ENCODE peak calls at places on chromosomes 3 and 15, in six cellular contexts. C is IMR-90; Q is CD8-positive, alpha-beta memory T cell; Z is ascending aorta; P is neuronal stem cell; L is heart right ventricle. A is an unnamed sample. For H3K27me3, the result is how much of the 10 kb centered on the place peaks cover.

GRCh38 chr3:172102123-172102882 is 62.9 kb downstream of the FNDC3B start:
- DNase-seq in C (no peak), Q (peak), Z (no peak), P (no peak), L (no peak), A (no peak)

GRCh38 chr3:143654906-143655305 is 193.4 kb downstream of the SLC9A9 start:
- DNase-seq in C (no peak), Q (no peak), Z (no peak), P (no peak), L (no peak), A (no peak)

GRCh38 chr3:195238626-195239118 is 32.3 kb downstream of the XXYLT1 start:
- DNase-seq in C (peak), Q (no peak), Z (no peak), P (no peak), L (no peak), A (peak)

GRCh38 chr3:2452249-2452648 is 353.6 kb downstream of the CNTN4 start:
- DNase-seq in C (no peak), Q (no peak), Z (no peak), P (no peak), L (no peak), A (no peak)

GRCh38 chr3:143040264-143040879 is 39.0 kb downstream of the U2SURP start:
- DNase-seq in C (peak), Q (no peak), Z (no peak), P (no peak), L (no peak), A (no peak)

GRCh38 chr3:177367783-177368182 is 170.5 kb upstream of the TBL1XR1 start:
- DNase-seq in C (no peak), Q (no peak), Z (no peak), P (no peak), L (no peak), A (no peak)

GRCh38 chr3:47283193-47283537 is 421 bp downstream of the KLHL18 start:
- DNase-seq in C (no peak), Q (no peak), Z (no peak), P (no peak), L (no peak), A (no peak)

GRCh38 chr3:45026038-45026437 is at the start of gene CLEC3B:
- DNase-seq in C (peak), Q (no peak), Z (no peak), P (no peak), L (peak), A (peak)

GRCh38 chr15:40872791-40873526 is 1.1 kb downstream of the RHOV start:
- DNase-seq in C (no peak), Q (no peak), Z (no peak), P (no peak), L (no peak), A (no peak)

GRCh38 chr3:61250784-61251173 is 473 bp downstream of the FHIT start:
- DNase-seq in C (no peak), Q (no peak), Z (no peak), P (no peak), L (no peak), A (peak)

GRCh38 chr3:181725830-181726229 is 14.1 kb downstream of the SOX2 start:
- DNase-seq in C (no peak), Q (no peak), Z (no peak), P (no peak), L (no peak), A (no peak)

GRCh38 chr15:55685292-55685691 is 57.7 kb downstream of the PRTG start:
- DNase-seq in C (peak), Q (no peak), Z (no peak), P (no peak), L (no peak), A (no peak)

GRCh38 chr3:114858329-114858728 is 288.8 kb downstream of the ZBTB20 start:
- DNase-seq in C (no peak), Q (no peak), Z (no peak), P (no peak), L (no peak), A (no peak)

GRCh38 chr15:73983211-73983727 is 8.8 kb downstream of the STOML1 start:
- DNase-seq in C (peak), Q (no peak), Z (no peak), P (no peak), L (peak), A (peak)

GRCh38 chr3:100966049-100966471 is 27.2 kb downstream of the ABI3BP start:
- DNase-seq in C (peak), Q (no peak), Z (no peak), P (no peak), L (no peak), A (no peak)

GRCh38 chr3:56926513-56927282 is 124.9 kb upstream of the ARHGEF3 start:
- DNase-seq in C (peak), Q (no peak), Z (no peak), P (no peak), L (no peak), A (no peak)

GRCh38 chr15:89817701-89818280 is 3.1 kb upstream of the ANPEP start:
- DNase-seq in C (peak), Q (no peak), Z (no peak), P (no peak), L (no peak), A (no peak)

GRCh38 chr15:64092864-64093626 is 593 bp downstream of the CIAO2A start:
- DNase-seq in C (peak), Q (peak), Z (no peak), P (peak), L (peak), A (no peak)

GRCh38 chr3:36763850-36764703 is at the start of gene DCLK3:
- DNase-seq in C (no peak), Q (no peak), Z (no peak), P (peak), L (peak), A (no peak)
- H3K27me3 ChIP-seq in C (under half), Q (under half), Z (under half), P (under half), L (under half), A (under half)

GRCh38 chr15:96350321-96350720 is 19.8 kb downstream of the NR2F2 start:
- DNase-seq in C (no peak), Q (no peak), Z (no peak), P (no peak), L (no peak), A (no peak)

GRCh38 chr15:96352594-96353377 is 22.3 kb downstream of the NR2F2 start:
- DNase-seq in C (peak), Q (no peak), Z (no peak), P (no peak), L (no peak), A (no peak)

GRCh38 chr15:96350884-96351639 is 20.6 kb downstream of the NR2F2 start:
- DNase-seq in C (no peak), Q (no peak), Z (no peak), P (no peak), L (no peak), A (no peak)

GRCh38 chr15:96353378-96353930 is 23.0 kb downstream of the NR2F2 start:
- DNase-seq in C (no peak), Q (no peak), Z (no peak), P (no peak), L (no peak), A (no peak)

GRCh38 chr15:96351801-96352593 is 21.5 kb downstream of the NR2F2 start:
- DNase-seq in C (no peak), Q (no peak), Z (no peak), P (no peak), L (peak), A (peak)
- H3K27me3 ChIP-seq in C (under half), Q (half or more), Z (under half), P (under half), L (half or more), A (under half)

DNA sequence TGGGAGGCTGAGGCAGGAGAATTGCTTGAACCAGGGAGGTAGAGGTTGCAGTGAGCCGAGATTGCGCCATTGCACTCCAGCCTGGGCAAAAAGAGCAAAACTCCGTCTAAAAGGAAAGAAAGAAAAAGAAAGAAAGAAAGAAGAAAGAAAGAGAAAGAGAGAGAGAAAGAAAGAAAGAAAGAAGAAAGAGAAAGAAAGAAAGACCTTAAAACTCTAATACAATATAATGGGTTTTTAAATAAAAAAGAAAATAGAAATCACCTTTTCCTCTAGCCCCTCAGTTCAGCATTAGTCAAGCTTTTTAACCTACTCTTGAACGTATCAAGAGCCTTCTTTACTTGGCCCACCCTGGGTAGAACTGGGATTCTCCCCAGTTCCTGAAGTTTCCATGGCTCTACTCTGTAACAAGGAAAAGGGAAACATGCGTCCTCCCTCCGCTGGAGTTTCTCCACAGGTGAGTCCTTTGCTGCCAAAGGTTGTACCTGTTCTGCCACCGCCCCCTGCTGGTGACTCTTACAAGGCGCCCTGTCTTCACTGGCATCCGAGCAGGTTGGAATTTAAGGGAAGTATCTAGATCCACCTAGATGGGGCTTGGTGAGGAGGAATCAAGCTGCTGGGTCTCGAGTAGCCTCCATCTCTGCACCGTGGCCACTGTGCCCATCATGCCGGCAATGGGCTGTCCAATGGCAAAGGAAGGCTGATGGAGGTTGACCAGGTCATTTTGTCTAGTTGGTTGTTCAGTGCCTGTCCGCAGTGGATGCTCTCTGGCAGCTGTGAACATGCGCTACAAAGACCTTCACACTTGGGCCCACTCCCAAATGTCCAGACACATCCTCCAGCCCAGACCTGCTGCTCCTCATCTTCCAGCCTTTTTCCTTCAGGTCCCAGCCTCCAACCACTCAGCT is 20.6 kb upstream of the EPHB3 start:
- DNase-seq in C (peak), Q (peak), Z (no peak), P (no peak), L (peak), A (peak)
- H3K27me3 ChIP-seq in C (half or more), Q (under half), Z (under half), P (under half), L (under half), A (under half)

GRCh38 chr3:110620118-110620517 is 451.5 kb upstream of the NECTIN3 start:
- DNase-seq in C (no peak), Q (no peak), Z (no peak), P (no peak), L (no peak), A (no peak)

GRCh38 chr3:110628650-110629301 is 442.8 kb upstream of the NECTIN3 start:
- DNase-seq in C (no peak), Q (no peak), Z (no peak), P (no peak), L (no peak), A (no peak)

GRCh38 chr3:110623571-110623970 is 448.0 kb upstream of the NECTIN3 start:
- DNase-seq in C (no peak), Q (no peak), Z (no peak), P (no peak), L (no peak), A (no peak)

GRCh38 chr3:110625126-110625798 is 446.4 kb upstream of the NECTIN3 start:
- DNase-seq in C (no peak), Q (no peak), Z (no peak), P (no peak), L (no peak), A (no peak)

DNA sequence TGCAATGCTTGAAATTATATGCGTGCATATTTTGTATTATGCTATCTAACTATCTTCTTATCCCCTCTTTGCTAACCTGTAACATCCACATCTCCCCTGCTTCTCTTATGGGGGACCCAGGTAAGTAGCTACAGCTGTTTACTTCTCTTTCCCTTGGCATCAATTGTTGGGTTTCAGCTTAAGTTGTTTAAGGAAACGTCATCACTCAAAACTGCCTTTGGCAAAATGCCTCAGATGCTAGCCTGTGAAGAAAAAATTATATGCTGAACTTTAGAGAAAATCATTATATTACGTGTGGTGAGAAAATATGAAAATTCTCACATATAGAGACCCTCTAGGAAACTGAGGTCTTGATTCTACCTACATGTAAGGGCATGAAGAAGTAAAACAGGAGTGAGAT is 447.0 kb upstream of the NECTIN3 start:
- DNase-seq in C (peak), Q (no peak), Z (no peak), P (no peak), L (no peak), A (no peak)
- H3K27me3 ChIP-seq in C (under half), Q (under half), Z (under half), P (under half), L (under half), A (under half)